ENCODE peak calls at places on chromosomes 2 and 18, in seven cellular contexts. One of them, this sample, is unnamed.

GRCh38 chr2:231384970-231385369 is 10.5 kb upstream of the B3GNT7 start:
- DNase-seq in K562: no peak
- DNase-seq in transverse colon: no peak
- DNase-seq in H1: no peak
- DNase-seq in spleen: no peak
- DNase-seq in stomach: no peak
- DNase-seq in HL-60: no peak
- DNase-seq in this sample: no peak

GRCh38 chr2:94997981-94998920 is 27.3 kb upstream of the MAL start:
- DNase-seq in stomach: no peak
- DNase-seq in H1: no peak
- DNase-seq in spleen: peak; percentile 67
- DNase-seq in K562: peak; percentile 31
- DNase-seq in HL-60: no peak
- DNase-seq in transverse colon: no peak
- DNase-seq in this sample: no peak

GRCh38 chr2:158460632-158461297 is 4.0 kb downstream of the PKP4 start:
- DNase-seq in H1: no peak
- DNase-seq in transverse colon: no peak
- DNase-seq in K562: no peak
- DNase-seq in HL-60: no peak
- DNase-seq in spleen: no peak
- DNase-seq in stomach: no peak
- DNase-seq in this sample: no peak

GRCh38 chr18:32618501-32618985 is 147.9 kb upstream of the GAREM1 start:
- DNase-seq in transverse colon: no peak
- DNase-seq in stomach: no peak
- DNase-seq in H1: no peak
- DNase-seq in HL-60: no peak
- DNase-seq in spleen: no peak
- DNase-seq in K562: no peak
- DNase-seq in this sample: no peak

GRCh38 chr2:17162721-17163120 is 355.5 kb downstream of the RAD51AP2 start:
- DNase-seq in stomach: no peak
- DNase-seq in K562: no peak
- DNase-seq in transverse colon: no peak
- DNase-seq in H1: no peak
- DNase-seq in HL-60: no peak
- DNase-seq in spleen: no peak
- DNase-seq in this sample: no peak

GRCh38 chr2:239955086-239955988 is 69.8 kb downstream of the NDUFA10 start:
- DNase-seq in transverse colon: no peak
- DNase-seq in spleen: peak; percentile 31
- DNase-seq in K562: no peak
- DNase-seq in stomach: no peak
- DNase-seq in H1: no peak
- DNase-seq in HL-60: no peak
- DNase-seq in this sample: no peak

GRCh38 chr2:64697286-64698023 is 43.7 kb upstream of the SERTAD2 start:
- DNase-seq in H1: no peak
- DNase-seq in HL-60: no peak
- DNase-seq in stomach: no peak
- DNase-seq in K562: no peak
- DNase-seq in transverse colon: no peak
- DNase-seq in spleen: no peak
- DNase-seq in this sample: no peak

GRCh38 chr2:1664076-1664605 is 80.2 kb downstream of the PXDN start:
- DNase-seq in spleen: no peak
- DNase-seq in K562: no peak
- DNase-seq in transverse colon: no peak
- DNase-seq in H1: no peak
- DNase-seq in stomach: peak; percentile 10
- DNase-seq in HL-60: no peak
- DNase-seq in this sample: no peak

GRCh38 chr2:13128139-13128538 is 411.4 kb downstream of the TRIB2 start:
- DNase-seq in HL-60: no peak
- DNase-seq in stomach: no peak
- DNase-seq in K562: no peak
- DNase-seq in H1: no peak
- DNase-seq in transverse colon: no peak
- DNase-seq in spleen: no peak
- DNase-seq in this sample: no peak

GRCh38 chr18:63180333-63180732 is 139.2 kb downstream of the BCL2 start:
- DNase-seq in transverse colon: no peak
- DNase-seq in stomach: no peak
- DNase-seq in spleen: peak; percentile 60
- DNase-seq in K562: no peak
- DNase-seq in HL-60: no peak
- DNase-seq in H1: no peak
- DNase-seq in this sample: no peak

GRCh38 chr2:74535440-74535965 is 5.8 kb downstream of the HTRA2 start:
- DNase-seq in H1: no peak
- DNase-seq in spleen: peak; percentile 41
- DNase-seq in HL-60: no peak
- DNase-seq in transverse colon: no peak
- DNase-seq in K562: no peak
- DNase-seq in stomach: no peak
- DNase-seq in this sample: no peak

GRCh38 chr2:74536166-74536950 is 6.6 kb downstream of the HTRA2 start:
- DNase-seq in spleen: peak; percentile 71
- DNase-seq in HL-60: no peak
- DNase-seq in transverse colon: no peak
- DNase-seq in stomach: no peak
- DNase-seq in K562: no peak
- DNase-seq in H1: no peak
- DNase-seq in this sample: no peak

GRCh38 chr2:74537140-74537539 is 7.4 kb downstream of the HTRA2 start:
- DNase-seq in H1: no peak
- DNase-seq in transverse colon: no peak
- DNase-seq in HL-60: no peak
- DNase-seq in K562: no peak
- DNase-seq in spleen: no peak
- DNase-seq in stomach: no peak
- DNase-seq in this sample: no peak

GRCh38 chr2:74540291-74540690 is 10.6 kb downstream of the HTRA2 start:
- DNase-seq in spleen: no peak
- DNase-seq in H1: no peak
- DNase-seq in stomach: no peak
- DNase-seq in K562: no peak
- DNase-seq in transverse colon: no peak
- DNase-seq in HL-60: no peak
- DNase-seq in this sample: no peak

DNA sequence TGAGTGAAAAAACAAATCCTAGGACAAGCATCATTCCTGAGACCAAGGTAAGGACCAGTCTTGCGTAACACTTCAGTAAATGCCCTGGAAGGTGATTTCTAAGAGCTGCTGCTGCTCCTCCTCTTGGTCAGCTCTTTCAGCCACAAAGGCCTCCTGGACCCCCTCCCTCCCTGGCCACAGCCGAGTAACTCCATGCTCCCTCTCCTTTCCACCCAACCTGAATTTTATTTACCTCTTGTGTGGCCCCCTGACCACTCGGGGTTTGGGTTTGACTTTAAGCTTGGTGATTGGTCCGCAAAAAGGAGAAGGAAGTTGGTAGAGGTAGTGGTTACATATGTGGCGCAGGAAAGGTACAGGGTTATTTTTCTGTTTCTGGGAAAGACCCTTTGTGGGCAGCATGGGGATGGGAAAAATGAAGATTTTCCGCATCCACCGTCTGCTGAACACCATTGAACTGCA is 9.2 kb downstream of the HTRA2 start:
- DNase-seq in H1: no peak
- DNase-seq in spleen: no peak
- DNase-seq in HL-60: peak; percentile 33
- DNase-seq in transverse colon: no peak
- DNase-seq in K562: no peak
- DNase-seq in stomach: no peak
- DNase-seq in this sample: no peak
- H3K27ac ChIP-seq in H1: no peak overlapping the region
- H3K27ac ChIP-seq in spleen: no peak overlapping the region
- H3K27ac ChIP-seq in HL-60: no peak overlapping the region
- H3K27ac ChIP-seq in transverse colon: no peak overlapping the region
- H3K27ac ChIP-seq in K562: no peak overlapping the region
- H3K27ac ChIP-seq in stomach: no peak overlapping the region
- H3K27ac ChIP-seq in this sample: no peak overlapping the region

GRCh38 chr2:224328798-224329197 is 73.1 kb downstream of the FAM124B start:
- DNase-seq in K562: no peak
- DNase-seq in H1: no peak
- DNase-seq in stomach: no peak
- DNase-seq in HL-60: no peak
- DNase-seq in spleen: no peak
- DNase-seq in transverse colon: no peak
- DNase-seq in this sample: no peak
- TF ChIP-seq POLR2AphosphoS5 in K562: no peak
- TF ChIP-seq POLR2AphosphoS5 in H1: no peak
- TF ChIP-seq POLR2AphosphoS5 in stomach: no peak
- TF ChIP-seq POLR2AphosphoS5 in HL-60: no peak
- TF ChIP-seq POLR2AphosphoS5 in spleen: no peak
- TF ChIP-seq POLR2AphosphoS5 in transverse colon: no peak
- TF ChIP-seq POLR2AphosphoS5 in this sample: no peak

GRCh38 chr2:172087191-172087779 is 2.0 kb downstream of the DLX1 start:
- DNase-seq in H1: no peak
- DNase-seq in stomach: no peak
- DNase-seq in HL-60: no peak
- DNase-seq in transverse colon: no peak
- DNase-seq in K562: no peak
- DNase-seq in spleen: no peak
- DNase-seq in this sample: no peak

GRCh38 chr2:172089005-172089504 is 3.7 kb downstream of the DLX1 start:
- DNase-seq in spleen: no peak
- DNase-seq in stomach: no peak
- DNase-seq in K562: no peak
- DNase-seq in HL-60: no peak
- DNase-seq in transverse colon: no peak
- DNase-seq in H1: no peak
- DNase-seq in this sample: no peak

GRCh38 chr2:172086349-172087190 is 1.3 kb downstream of the DLX1 start:
- DNase-seq in K562: no peak
- DNase-seq in spleen: peak; percentile 84
- DNase-seq in stomach: no peak
- DNase-seq in HL-60: peak; percentile 42
- DNase-seq in H1: peak; percentile 80
- DNase-seq in transverse colon: peak; percentile 44
- DNase-seq in this sample: no peak

GRCh38 chr2:172088245-172089004 is 3.1 kb downstream of the DLX1 start:
- DNase-seq in transverse colon: no peak
- DNase-seq in K562: no peak
- DNase-seq in H1: no peak
- DNase-seq in spleen: no peak
- DNase-seq in stomach: no peak
- DNase-seq in HL-60: no peak
- DNase-seq in this sample: no peak

DNA sequence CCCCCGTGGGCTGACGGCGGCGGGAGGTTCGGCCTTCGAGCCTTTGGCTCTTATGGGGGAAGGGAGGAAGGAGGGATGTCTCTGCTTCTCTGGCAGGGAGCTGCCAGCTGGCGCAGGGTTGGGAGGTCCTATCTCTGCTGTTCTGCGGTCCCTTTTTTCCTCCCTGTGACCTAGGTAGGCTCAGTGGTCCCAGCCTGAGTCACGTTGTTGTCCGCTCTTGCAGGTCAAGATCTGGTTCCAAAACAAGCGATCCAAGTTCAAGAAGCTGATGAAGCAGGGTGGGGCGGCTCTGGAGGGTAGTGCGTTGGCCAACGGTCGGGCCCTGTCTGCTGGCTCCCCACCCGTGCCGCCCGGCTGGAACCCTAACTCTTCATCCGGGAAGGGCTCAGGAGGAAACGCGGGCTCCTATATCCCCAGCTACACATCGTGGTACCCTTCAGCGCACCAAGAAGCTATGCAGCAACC is 2.5 kb downstream of the DLX1 start:
- DNase-seq in H1: peak; percentile 67
- DNase-seq in transverse colon: no peak
- DNase-seq in HL-60: no peak
- DNase-seq in spleen: no peak
- DNase-seq in stomach: no peak
- DNase-seq in K562: no peak
- DNase-seq in this sample: no peak
- H3K27ac ChIP-seq in H1: no peak overlapping the region
- H3K27ac ChIP-seq in transverse colon: no peak overlapping the region
- H3K27ac ChIP-seq in HL-60: no peak overlapping the region
- H3K27ac ChIP-seq in spleen: no peak overlapping the region
- H3K27ac ChIP-seq in stomach: no peak overlapping the region
- H3K27ac ChIP-seq in K562: no peak overlapping the region
- H3K27ac ChIP-seq in this sample: no peak overlapping the region

DNA sequence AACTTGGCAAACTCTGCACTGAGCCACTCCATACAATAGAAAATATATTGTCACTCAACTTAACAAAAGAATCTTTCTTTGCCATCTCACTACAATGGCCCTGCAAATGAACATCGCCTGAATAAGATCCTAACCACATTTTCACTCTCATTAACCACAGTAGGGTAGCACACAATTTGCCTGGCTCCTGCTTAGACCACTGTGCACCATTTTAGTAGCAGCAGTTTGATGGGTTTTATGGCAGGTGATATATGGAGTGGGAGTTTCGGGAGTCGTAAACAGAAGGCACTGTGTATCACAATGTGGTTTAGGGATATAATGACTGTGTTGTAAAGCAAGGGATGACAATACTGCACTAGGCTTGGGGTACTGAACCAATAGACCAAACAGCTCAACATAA is 617.4 kb downstream of the BCL11A start:
- DNase-seq in H1: no peak
- DNase-seq in K562: no peak
- DNase-seq in transverse colon: no peak
- DNase-seq in spleen: no peak
- DNase-seq in HL-60: no peak
- DNase-seq in stomach: no peak
- DNase-seq in this sample: no peak
- TF ChIP-seq POLR2AphosphoS5 in H1: no peak
- TF ChIP-seq POLR2AphosphoS5 in K562: no peak
- TF ChIP-seq POLR2AphosphoS5 in transverse colon: no peak
- TF ChIP-seq POLR2AphosphoS5 in spleen: no peak
- TF ChIP-seq POLR2AphosphoS5 in HL-60: no peak
- TF ChIP-seq POLR2AphosphoS5 in stomach: no peak
- TF ChIP-seq POLR2AphosphoS5 in this sample: no peak

This sample was measured in Panc1.